ENCODE peak calls at places on chromosomes 16 and 17, in six cellular contexts. G is Karpas-422; H is stomach; L is ovary; E is tibial nerve; A is CD8-positive, alpha-beta T cell. X is an unnamed sample.

GRCh38 chr16:48961546-48961945 is 320.1 kb downstream of the CBLN1 start:
- DNase-seq in G (no peak), H (no peak), L (no peak), E (no peak), A (no peak), X (no peak)

GRCh38 chr17:78130439-78131101 is at the start of gene TMC8:
- DNase-seq in G (peak; percentile 95), H (peak; percentile 51), L (no peak), E (peak; percentile 39), A (peak; percentile 68), X (no peak)

GRCh38 chr16:2835638-2836493 is 5.8 kb downstream of the ZG16B start:
- DNase-seq in G (no peak), H (peak; percentile 84), L (no peak), E (no peak), A (no peak), X (peak; percentile 96)

GRCh38 chr17:75003957-75004355 is 8.5 kb upstream of the MRPL58 start:
- DNase-seq in G (no peak), H (no peak), L (no peak), E (no peak), A (no peak), X (no peak)

GRCh38 chr16:20911361-20911760 is 10.8 kb downstream of the LYRM1 start:
- DNase-seq in G (peak; percentile 30), H (no peak), L (no peak), E (no peak), A (no peak), X (no peak)

GRCh38 chr16:3838600-3839401 is 41.7 kb downstream of the CREBBP start:
- DNase-seq in G (no peak), H (no peak), L (no peak), E (no peak), A (no peak), X (no peak)

GRCh38 chr16:19366384-19366783 is 51.3 kb upstream of the TMC5 start:
- DNase-seq in G (no peak), H (no peak), L (no peak), E (no peak), A (no peak), X (peak; percentile 5)

GRCh38 chr16:72847187-72848044 is 200.5 kb downstream of the ZFHX3 start:
- DNase-seq in G (peak; percentile 79), H (no peak), L (no peak), E (no peak), A (no peak), X (no peak)

GRCh38 chr16:50280932-50281331 is 14.6 kb downstream of the ADCY7 start:
- DNase-seq in G (no peak), H (no peak), L (no peak), E (no peak), A (no peak), X (no peak)

GRCh38 chr17:57945999-57946797 is 9.0 kb downstream of the CUEDC1 start:
- DNase-seq in G (peak; percentile 52), H (no peak), L (no peak), E (no peak), A (no peak), X (no peak)

DNA sequence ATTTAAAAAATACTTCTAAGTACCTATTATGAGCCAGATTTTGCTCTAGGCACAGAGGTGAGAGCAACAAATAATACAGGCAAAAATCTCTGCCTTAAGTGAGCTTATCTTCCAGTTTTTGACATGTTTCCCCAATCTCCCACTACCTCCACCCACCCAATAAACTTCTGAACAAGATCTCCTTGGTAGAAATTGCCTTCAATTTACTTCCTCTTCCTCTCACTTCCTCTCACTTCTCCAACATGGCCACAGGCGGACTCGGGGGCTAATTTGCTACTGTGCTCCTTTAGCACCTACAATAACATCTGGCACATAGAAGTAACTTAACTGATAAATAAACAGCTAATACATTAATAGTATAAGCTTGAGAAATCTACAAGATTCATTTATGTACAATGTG is 82.6 kb downstream of the CACNG1 start:
- DNase-seq in G (no peak), H (no peak), L (no peak), E (no peak), A (no peak), X (no peak)
- H3K4me3 ChIP-seq in G (no peak overlapping the region), H (no peak overlapping the region), L (no peak overlapping the region), E (no peak overlapping the region), A (no peak overlapping the region), X (no peak overlapping the region)

GRCh38 chr16:997440-998051 is 16.0 kb downstream of the SOX8 start:
- DNase-seq in G (no peak), H (peak; percentile 72), L (no peak), E (no peak), A (no peak), X (no peak)
- H3K4me3 ChIP-seq in G (no peak overlapping the region), H (peak overlapping the region; percentile 19), L (no peak overlapping the region), E (peak overlapping the region; percentile 5), A (peak overlapping the region; percentile 86), X (no peak overlapping the region)

DNA sequence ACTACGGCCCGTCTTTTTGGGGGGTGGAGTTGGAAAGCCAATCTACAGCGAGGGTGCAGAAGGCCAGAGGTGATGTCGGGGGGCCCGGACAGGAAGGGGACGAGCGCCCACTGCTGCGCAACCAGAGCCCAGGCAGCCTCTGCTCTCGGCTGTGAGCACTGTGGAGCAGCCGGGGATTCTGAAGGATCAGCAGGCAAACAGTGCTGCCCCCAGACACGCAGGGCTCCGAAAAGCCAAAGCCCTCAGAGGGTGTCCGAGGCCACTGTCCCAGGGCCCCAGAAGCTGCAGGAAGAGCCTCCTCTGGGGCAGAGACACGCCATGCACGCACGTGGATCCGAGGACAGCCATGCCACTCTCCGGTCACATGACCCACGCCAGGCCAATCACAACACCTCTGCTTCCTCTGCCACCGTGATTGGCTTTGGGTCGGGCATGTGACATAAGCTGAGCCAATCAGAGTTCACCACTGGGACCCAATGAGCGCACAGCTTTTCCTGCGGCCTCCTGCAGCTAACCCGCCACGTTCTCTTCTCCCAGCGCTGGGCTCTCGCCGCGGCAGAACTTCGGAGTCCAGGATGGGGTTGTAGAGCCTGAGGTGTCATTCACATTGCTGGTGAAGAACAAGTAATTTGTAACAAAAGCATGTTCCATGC is 40.7 kb downstream of the ACTG1 start:
- DNase-seq in G (peak; percentile 60), H (no peak), L (peak; percentile 73), E (peak; percentile 94), A (no peak), X (peak; percentile 74)
- H3K4me3 ChIP-seq in G (no peak overlapping the region), H (no peak overlapping the region), L (peak overlapping the region; percentile 34), E (peak overlapping the region; percentile 47), A (no peak overlapping the region), X (peak overlapping the region; percentile 25)

GRCh38 chr17:81391964-81392908 is 3.0 kb upstream of the BAHCC1 start:
- DNase-seq in G (no peak), H (no peak), L (peak; percentile 84), E (no peak), A (no peak), X (no peak)

GRCh38 chr17:81392909-81393654 is 2.2 kb upstream of the BAHCC1 start:
- DNase-seq in G (no peak), H (no peak), L (peak; percentile 72), E (no peak), A (no peak), X (no peak)

GRCh38 chr17:81390436-81391214 is 4.6 kb upstream of the BAHCC1 start:
- DNase-seq in G (no peak), H (no peak), L (no peak), E (no peak), A (no peak), X (no peak)

GRCh38 chr17:81390029-81390428 is 5.2 kb upstream of the BAHCC1 start:
- DNase-seq in G (no peak), H (no peak), L (no peak), E (no peak), A (no peak), X (no peak)

GRCh38 chr17:81391268-81391963 is 3.8 kb upstream of the BAHCC1 start:
- DNase-seq in G (no peak), H (no peak), L (peak; percentile 78), E (no peak), A (no peak), X (no peak)
- H3K4me3 ChIP-seq in G (no peak overlapping the region), H (peak overlapping the region; percentile 84), L (peak overlapping the region; percentile 69), E (peak overlapping the region; percentile 89), A (no peak overlapping the region), X (no peak overlapping the region)

DNA sequence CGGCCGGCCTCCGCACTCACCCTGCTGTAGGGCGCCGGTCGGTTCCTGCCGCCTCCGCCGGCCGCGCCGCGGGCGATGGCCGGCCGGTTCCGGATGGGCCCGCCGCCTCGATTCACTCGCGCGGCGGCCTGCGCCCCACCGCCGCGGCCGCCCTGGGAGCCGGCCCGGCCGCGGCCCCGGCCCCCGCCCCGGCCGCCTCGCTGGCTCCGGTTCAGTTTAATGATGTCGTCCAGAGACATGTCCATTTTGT is 158 bp downstream of the ALYREF start:
- DNase-seq in G (no peak), H (no peak), L (no peak), E (no peak), A (no peak), X (no peak)
- H3K4me3 ChIP-seq in G (peak overlapping the region; percentile 96), H (peak overlapping the region; percentile 77), L (peak overlapping the region; percentile 99), E (peak overlapping the region; percentile 100), A (peak overlapping the region; percentile 70), X (peak overlapping the region; percentile 59)

GRCh38 chr16:67154578-67155304 is 3.9 kb upstream of the B3GNT9 start:
- DNase-seq in G (no peak), H (no peak), L (no peak), E (no peak), A (no peak), X (no peak)
- H3K4me3 ChIP-seq in G (no peak overlapping the region), H (no peak overlapping the region), L (no peak overlapping the region), E (peak overlapping the region; percentile 31), A (no peak overlapping the region), X (peak overlapping the region; percentile 17)

GRCh38 chr17:37821025-37821713 is 76.3 kb upstream of the HNF1B start:
- DNase-seq in G (no peak), H (no peak), L (no peak), E (no peak), A (no peak), X (no peak)

GRCh38 chr17:37818689-37819088 is 73.8 kb upstream of the HNF1B start:
- DNase-seq in G (peak; percentile 80), H (peak; percentile 73), L (no peak), E (no peak), A (no peak), X (no peak)

GRCh38 chr17:37816951-37817350 is 72.1 kb upstream of the HNF1B start:
- DNase-seq in G (peak; percentile 56), H (no peak), L (no peak), E (no peak), A (no peak), X (no peak)

GRCh38 chr17:37824534-37825485 is 80.0 kb upstream of the HNF1B start:
- DNase-seq in G (peak; percentile 97), H (no peak), L (no peak), E (no peak), A (no peak), X (no peak)

DNA sequence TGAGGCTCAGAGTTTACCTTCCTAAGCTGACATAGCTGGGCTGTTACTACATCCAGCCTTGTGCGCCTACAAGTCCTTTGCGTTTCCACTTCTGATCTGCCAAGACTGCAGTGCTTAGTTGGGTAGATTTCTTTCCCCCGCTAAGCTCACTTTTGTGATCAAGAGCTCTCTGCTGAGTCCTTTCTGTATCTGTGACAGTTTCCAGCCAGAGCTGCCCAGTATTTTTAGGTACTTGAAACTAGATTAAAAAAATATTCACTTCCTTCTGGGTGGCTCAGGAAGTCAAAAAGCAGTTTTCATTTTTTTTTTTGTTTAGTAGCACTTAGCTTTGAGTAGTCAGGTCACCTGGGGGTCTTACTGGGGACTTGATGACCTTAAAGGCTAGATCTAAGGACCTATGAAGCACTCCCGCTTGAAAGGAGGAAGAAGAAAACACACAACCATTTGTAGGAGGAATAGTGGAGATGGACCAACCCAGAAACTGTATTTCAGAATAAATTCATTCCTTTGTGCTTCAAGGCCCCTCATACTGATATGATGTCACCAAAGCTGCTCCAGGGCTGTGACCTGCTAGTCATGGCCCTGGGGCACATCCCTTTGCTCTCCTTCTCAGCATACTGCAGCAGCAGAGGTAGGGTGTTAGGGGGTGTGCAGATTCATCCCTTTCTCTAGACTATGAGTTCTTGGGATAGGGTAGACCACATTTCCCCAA is 75.6 kb upstream of the HNF1B start:
- DNase-seq in G (peak; percentile 88), H (no peak), L (no peak), E (no peak), A (no peak), X (no peak)
- H3K4me3 ChIP-seq in G (peak overlapping the region; percentile 36), H (no peak overlapping the region), L (no peak overlapping the region), E (no peak overlapping the region), A (no peak overlapping the region), X (no peak overlapping the region)